ENCODE peak calls at places on chromosomes 4 and X, in nine cellular contexts. I is HFF-Myc, K is astrocyte of the spinal cord, Q is mucosa of descending colon, Y is tibial nerve, X is pancreas, J is gastrocnemius medialis, R is WERI-Rb-1, G is lower lobe of right lung. D is an unnamed sample.
A peak's percentile ranks its signal among the peaks of the same experiment; 100 is the strongest.

GRCh38 chr4:924107-925096 is 7.7 kb downstream of the GAK start:
- DNase-seq in I (no peak), K (peak; percentile 38), Q (peak; percentile 55), Y (no peak), X (no peak), J (no peak), R (peak; percentile 54), G (no peak), D (peak; percentile 70)

GRCh38 chrX:130079824-130080406 is 30.4 kb downstream of the ELF4 start:
- DNase-seq in I (peak; percentile 63), K (peak; percentile 63), Q (no peak), Y (peak; percentile 56), X (no peak), J (peak; percentile 20), R (peak; percentile 70), G (no peak), D (peak; percentile 71)

GRCh38 chrX:2228466-2228865 is 272.3 kb downstream of the DHRSX start:
- DNase-seq in I (no peak), K (no peak), Q (no peak), Y (no peak), X (no peak), J (no peak), R (no peak), G (no peak), D (no peak)

GRCh38 chr4:107736924-107737448 is 17.0 kb upstream of the PAPSS1 start:
- DNase-seq in I (no peak), K (peak; percentile 53), Q (no peak), Y (no peak), X (no peak), J (no peak), R (peak; percentile 78), G (no peak), D (peak; percentile 40)

GRCh38 chr4:122100508-122100907 is 51.6 kb upstream of the BLTP1 start:
- DNase-seq in I (no peak), K (peak; percentile 77), Q (no peak), Y (no peak), X (no peak), J (no peak), R (no peak), G (no peak), D (no peak)

GRCh38 chr4:163542275-163542674 is 47.8 kb downstream of the TMA16 start:
- DNase-seq in I (no peak), K (peak; percentile 52), Q (no peak), Y (no peak), X (no peak), J (no peak), R (no peak), G (no peak), D (no peak)

GRCh38 chr4:8699063-8699385 is 106.5 kb downstream of the CPZ start:
- DNase-seq in I (no peak), K (no peak), Q (no peak), Y (no peak), X (no peak), J (no peak), R (no peak), G (no peak), D (no peak)

GRCh38 chr4:153541426-153542096 is 75.4 kb downstream of the TMEM131L start:
- DNase-seq in I (peak; percentile 49), K (peak; percentile 92), Q (no peak), Y (no peak), X (no peak), J (no peak), R (no peak), G (no peak), D (no peak)

GRCh38 chr4:153260553-153261306 is 56.5 kb downstream of the TRIM2 start:
- DNase-seq in I (peak; percentile 76), K (peak; percentile 22), Q (no peak), Y (no peak), X (no peak), J (no peak), R (no peak), G (no peak), D (no peak)

GRCh38 chrX:131854586-131854985 is 168.5 kb upstream of the STK26 start:
- DNase-seq in I (no peak), K (peak; percentile 16), Q (no peak), Y (no peak), X (no peak), J (no peak), R (no peak), G (no peak), D (no peak)

GRCh38 chr4:132065940-132066495 is 1083.1 kb upstream of the PCDH10 start:
- DNase-seq in I (no peak), K (peak; percentile 8), Q (no peak), Y (no peak), X (no peak), J (no peak), R (no peak), G (no peak), D (no peak)

GRCh38 chr4:8218371-8219050 is 19.4 kb downstream of the SH3TC1 start:
- DNase-seq in I (no peak), K (no peak), Q (peak; percentile 43), Y (no peak), X (no peak), J (no peak), R (no peak), G (no peak), D (no peak)

GRCh38 chrX:139429913-139430312 is 100.6 kb upstream of the F9 start:
- DNase-seq in I (no peak), K (no peak), Q (no peak), Y (no peak), X (no peak), J (no peak), R (no peak), G (no peak), D (no peak)

GRCh38 chr4:89298160-89298559 is 9.4 kb downstream of the GPRIN3 start:
- DNase-seq in I (no peak), K (no peak), Q (no peak), Y (no peak), X (no peak), J (no peak), R (no peak), G (no peak), D (no peak)

GRCh38 chr4:148226341-148226740 is 215.9 kb downstream of the NR3C2 start:
- DNase-seq in I (no peak), K (no peak), Q (no peak), Y (no peak), X (no peak), J (no peak), R (no peak), G (no peak), D (no peak)

GRCh38 chr4:5469151-5469775 is 239.1 kb downstream of the EVC2 start:
- DNase-seq in I (no peak), K (no peak), Q (no peak), Y (no peak), X (no peak), J (no peak), R (no peak), G (no peak), D (no peak)

GRCh38 chrX:57918750-57919436 is 8.6 kb upstream of the ZXDA start:
- DNase-seq in I (no peak), K (peak; percentile 16), Q (no peak), Y (peak; percentile 24), X (peak; percentile 38), J (no peak), R (no peak), G (peak; percentile 45), D (no peak)
- TF ChIP-seq CTCF in I (peak; percentile 35), K (peak; percentile 47), Q (no peak), Y (peak; percentile 37), X (peak; percentile 34), J (peak; percentile 36), R (peak; percentile 34), G (peak; percentile 47), D (peak; percentile 65)

GRCh38 chr4:138758876-138759275 is 256.7 kb upstream of the NOCT start:
- DNase-seq in I (no peak), K (no peak), Q (no peak), Y (no peak), X (no peak), J (no peak), R (no peak), G (no peak), D (no peak)
- TF ChIP-seq CTCF in I (no peak), K (no peak), Q (no peak), Y (no peak), X (no peak), J (no peak), R (no peak), G (no peak), D (no peak)

GRCh38 chr4:25174674-25175073 is 14.4 kb upstream of the SEPSECS start:
- DNase-seq in I (no peak), K (no peak), Q (no peak), Y (no peak), X (no peak), J (no peak), R (no peak), G (no peak), D (no peak)

GRCh38 chr4:25180524-25181131 is 20.4 kb upstream of the SEPSECS start:
- DNase-seq in I (no peak), K (peak; percentile 41), Q (no peak), Y (no peak), X (no peak), J (no peak), R (peak; percentile 52), G (no peak), D (peak; percentile 30)

GRCh38 chr4:25172964-25173917 is 13.0 kb upstream of the SEPSECS start:
- DNase-seq in I (peak; percentile 96), K (peak; percentile 98), Q (no peak), Y (peak; percentile 52), X (no peak), J (peak; percentile 69), R (no peak), G (no peak), D (peak; percentile 14)

GRCh38 chr4:25178838-25179261 is 18.6 kb upstream of the SEPSECS start:
- DNase-seq in I (no peak), K (no peak), Q (no peak), Y (no peak), X (no peak), J (no peak), R (no peak), G (no peak), D (no peak)

DNA sequence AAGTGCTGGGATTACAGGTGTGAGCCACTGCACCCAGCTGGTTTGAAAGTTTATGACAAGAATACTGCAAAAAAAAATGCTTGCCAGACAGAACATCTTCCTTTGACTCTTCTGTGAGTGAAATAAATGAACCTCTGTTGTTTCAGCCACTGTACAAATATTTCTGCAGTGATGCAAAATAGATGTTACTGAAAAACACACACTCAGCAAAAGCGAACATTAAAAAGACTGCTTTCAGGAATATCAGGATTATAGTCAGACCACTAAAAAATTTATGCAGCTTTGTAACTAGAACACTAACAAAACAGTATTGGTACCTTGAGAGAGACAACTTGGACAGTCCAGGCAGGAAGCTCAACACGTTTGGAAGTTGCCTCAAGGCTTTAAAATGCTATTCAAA is 16.9 kb upstream of the SEPSECS start:
- DNase-seq in I (no peak), K (no peak), Q (no peak), Y (no peak), X (no peak), J (no peak), R (no peak), G (no peak), D (no peak)
- TF ChIP-seq CTCF in I (no peak), K (no peak), Q (no peak), Y (no peak), X (no peak), J (no peak), R (no peak), G (no peak), D (no peak)

DNA sequence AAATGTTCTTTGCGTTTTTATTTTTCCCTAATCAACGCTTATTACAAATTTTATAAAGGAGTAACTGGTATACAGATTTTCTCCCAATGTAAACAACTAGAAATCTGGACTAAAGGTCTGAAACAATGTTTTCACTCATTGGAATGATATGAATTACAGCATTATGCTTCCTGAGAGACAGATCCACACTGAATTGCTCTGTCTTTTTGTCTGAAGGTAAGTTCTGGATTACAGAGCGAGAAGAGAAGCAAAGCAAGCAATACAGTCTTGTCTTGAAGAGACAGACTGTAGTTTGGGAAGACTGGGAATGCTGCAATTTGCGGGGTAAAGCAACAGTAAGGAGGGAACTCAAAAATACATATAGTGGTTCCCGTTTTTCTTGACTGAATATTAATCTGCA is 262.2 kb upstream of the PABPC4L start:
- DNase-seq in I (no peak), K (no peak), Q (no peak), Y (no peak), X (no peak), J (no peak), R (no peak), G (no peak), D (no peak)
- TF ChIP-seq CTCF in I (no peak), K (no peak), Q (no peak), Y (no peak), X (no peak), J (no peak), R (no peak), G (no peak), D (no peak)